ENCODE peak calls at places on chromosome 10, in five cellular contexts. One of them, this sample, is unnamed.

GRCh38 chr10:27743736-27744477 is 1.7 kb downstream of the MKX start:
- DNase-seq in uterus: no peak
- DNase-seq in A549: peak; percentile 11
- DNase-seq in NB4: no peak
- DNase-seq in right lobe of liver: peak; percentile 51
- DNase-seq in this sample: peak; percentile 23

GRCh38 chr10:94423627-94424026 is 21.3 kb downstream of the TBC1D12 start:
- DNase-seq in NB4: no peak
- DNase-seq in uterus: no peak
- DNase-seq in A549: no peak
- DNase-seq in right lobe of liver: no peak
- DNase-seq in this sample: no peak

GRCh38 chr10:66827353-66827752 is 98.5 kb upstream of the LRRTM3 start:
- DNase-seq in A549: no peak
- DNase-seq in right lobe of liver: no peak
- DNase-seq in uterus: no peak
- DNase-seq in NB4: no peak
- DNase-seq in this sample: no peak

GRCh38 chr10:123149568-123150228 is 1.8 kb downstream of the HMX2 start:
- DNase-seq in A549: no peak
- DNase-seq in uterus: no peak
- DNase-seq in NB4: no peak
- DNase-seq in right lobe of liver: no peak
- DNase-seq in this sample: no peak

GRCh38 chr10:128657508-128657907 is 531.3 kb upstream of the MKI67 start:
- DNase-seq in A549: no peak
- DNase-seq in right lobe of liver: no peak
- DNase-seq in NB4: no peak
- DNase-seq in uterus: no peak
- DNase-seq in this sample: no peak

GRCh38 chr10:132477398-132478340 is 59.9 kb upstream of the INPP5A start:
- DNase-seq in uterus: no peak
- DNase-seq in NB4: no peak
- DNase-seq in right lobe of liver: peak; percentile 45
- DNase-seq in A549: no peak
- DNase-seq in this sample: no peak

GRCh38 chr10:65571011-65571570 is 1354.7 kb upstream of the LRRTM3 start:
- DNase-seq in NB4: peak; percentile 65
- DNase-seq in uterus: no peak
- DNase-seq in A549: peak; percentile 31
- DNase-seq in right lobe of liver: no peak
- DNase-seq in this sample: no peak

GRCh38 chr10:98313598-98313997 is 45.6 kb upstream of the LOXL4 start:
- DNase-seq in A549: no peak
- DNase-seq in right lobe of liver: no peak
- DNase-seq in uterus: no peak
- DNase-seq in NB4: no peak
- DNase-seq in this sample: no peak

GRCh38 chr10:101567165-101568006 is 20.7 kb downstream of the POLL start:
- DNase-seq in uterus: peak; percentile 1
- DNase-seq in NB4: no peak
- DNase-seq in A549: no peak
- DNase-seq in right lobe of liver: no peak
- DNase-seq in this sample: no peak

GRCh38 chr10:111175786-111176185 is 99.0 kb downstream of the ADRA2A start:
- DNase-seq in NB4: no peak
- DNase-seq in uterus: no peak
- DNase-seq in right lobe of liver: no peak
- DNase-seq in A549: no peak
- DNase-seq in this sample: no peak

GRCh38 chr10:4918236-4918635 is 45.0 kb upstream of the AKR1C1 start:
- DNase-seq in uterus: no peak
- DNase-seq in NB4: no peak
- DNase-seq in right lobe of liver: no peak
- DNase-seq in A549: no peak
- DNase-seq in this sample: no peak

GRCh38 chr10:85098835-85099521 is 770.6 kb downstream of the CCSER2 start:
- DNase-seq in uterus: no peak
- DNase-seq in A549: no peak
- DNase-seq in right lobe of liver: no peak
- DNase-seq in NB4: no peak
- DNase-seq in this sample: no peak

GRCh38 chr10:53441804-53442203 is 669.2 kb upstream of the MBL2 start:
- DNase-seq in A549: no peak
- DNase-seq in uterus: no peak
- DNase-seq in NB4: no peak
- DNase-seq in right lobe of liver: no peak
- DNase-seq in this sample: no peak
- TF ChIP-seq POLR2A in A549: no peak
- TF ChIP-seq POLR2A in uterus: no peak
- TF ChIP-seq POLR2A in NB4: no peak
- TF ChIP-seq POLR2A in right lobe of liver: no peak
- TF ChIP-seq POLR2A in this sample: no peak

GRCh38 chr10:59037506-59037905 is 138.9 kb upstream of the PHYHIPL start:
- DNase-seq in NB4: no peak
- DNase-seq in A549: no peak
- DNase-seq in right lobe of liver: no peak
- DNase-seq in uterus: no peak
- DNase-seq in this sample: no peak
- H3K4me3 ChIP-seq in NB4: no peak overlapping the region
- H3K4me3 ChIP-seq in A549: no peak overlapping the region
- H3K4me3 ChIP-seq in right lobe of liver: no peak overlapping the region
- H3K4me3 ChIP-seq in uterus: no peak overlapping the region
- H3K4me3 ChIP-seq in this sample: no peak overlapping the region

GRCh38 chr10:3784510-3785250 is at the start of gene KLF6:
- DNase-seq in NB4: no peak
- DNase-seq in uterus: peak; percentile 69
- DNase-seq in right lobe of liver: no peak
- DNase-seq in A549: peak; percentile 35
- DNase-seq in this sample: peak; percentile 37

GRCh38 chr10:3785251-3785848 is 341 bp upstream of the KLF6 start:
- DNase-seq in A549: peak; percentile 97
- DNase-seq in uterus: peak; percentile 100
- DNase-seq in NB4: peak; percentile 93
- DNase-seq in right lobe of liver: peak; percentile 99
- DNase-seq in this sample: peak; percentile 98

GRCh38 chr10:3786295-3786981 is 1.4 kb upstream of the KLF6 start:
- DNase-seq in uterus: no peak
- DNase-seq in A549: peak; percentile 30
- DNase-seq in right lobe of liver: peak; percentile 86
- DNase-seq in NB4: no peak
- DNase-seq in this sample: peak; percentile 69

GRCh38 chr10:3787001-3787400 is 2.0 kb upstream of the KLF6 start:
- DNase-seq in NB4: no peak
- DNase-seq in A549: no peak
- DNase-seq in right lobe of liver: no peak
- DNase-seq in uterus: no peak
- DNase-seq in this sample: no peak

GRCh38 chr10:3785849-3786290 is 861 bp upstream of the KLF6 start:
- DNase-seq in uterus: peak; percentile 59
- DNase-seq in A549: peak; percentile 64
- DNase-seq in right lobe of liver: peak; percentile 78
- DNase-seq in NB4: no peak
- DNase-seq in this sample: no peak
- TF ChIP-seq POLR2A in uterus: no peak
- TF ChIP-seq POLR2A in A549: no peak
- TF ChIP-seq POLR2A in right lobe of liver: no peak
- TF ChIP-seq POLR2A in NB4: no peak
- TF ChIP-seq POLR2A in this sample: no peak

DNA sequence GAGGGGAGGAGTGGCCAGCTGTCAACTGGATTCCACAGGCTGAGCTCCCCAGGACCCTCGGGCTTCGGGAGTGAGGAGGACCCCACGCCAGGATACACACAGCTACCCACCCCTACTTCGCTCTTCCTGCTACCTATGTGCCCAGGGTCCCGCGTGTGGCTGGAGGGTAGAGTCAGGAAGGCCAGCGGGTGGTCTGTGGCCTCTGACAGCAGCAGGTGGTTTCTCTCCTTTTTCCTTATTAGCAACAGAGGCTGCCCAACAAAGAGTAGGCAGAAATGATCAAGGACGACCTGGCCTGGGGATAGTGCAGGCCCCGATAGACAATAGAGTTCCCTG is 1.1 kb upstream of the KCNMA1 start:
- DNase-seq in right lobe of liver: no peak
- DNase-seq in A549: no peak
- DNase-seq in uterus: no peak
- DNase-seq in NB4: no peak
- DNase-seq in this sample: no peak
- H3K4me3 ChIP-seq in right lobe of liver: peak overlapping the region; percentile 73
- H3K4me3 ChIP-seq in A549: peak overlapping the region; percentile 90
- H3K4me3 ChIP-seq in uterus: peak overlapping the region; percentile 55
- H3K4me3 ChIP-seq in NB4: no peak overlapping the region
- H3K4me3 ChIP-seq in this sample: no peak overlapping the region

DNA sequence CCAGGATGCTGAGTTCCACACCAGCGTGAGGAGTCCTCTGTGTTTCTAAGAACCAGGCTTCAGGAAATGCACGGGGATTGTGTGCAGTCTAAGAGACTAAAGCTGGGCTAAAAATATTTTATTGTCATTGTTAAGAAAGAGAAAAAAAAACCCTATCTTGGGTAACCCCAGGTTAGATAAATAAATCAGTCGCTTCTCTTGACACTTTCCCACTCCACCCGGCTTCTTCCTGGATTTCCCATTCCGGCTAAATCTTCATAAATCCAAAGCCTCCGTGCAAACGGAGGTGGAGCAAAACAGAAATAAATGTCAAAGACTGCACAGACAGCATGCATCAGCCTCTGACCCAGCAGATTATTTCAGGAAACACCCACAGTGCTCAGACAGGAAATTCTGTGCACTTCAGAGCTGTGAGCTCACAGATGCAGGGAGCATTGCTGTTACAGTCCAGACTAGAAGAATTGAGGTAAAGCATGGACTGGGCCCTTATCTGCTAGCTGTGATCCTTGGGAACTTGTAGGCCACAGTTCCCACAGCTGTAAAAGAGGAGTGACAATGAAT is 44.8 kb upstream of the GRID1 start:
- DNase-seq in NB4: peak; percentile 86
- DNase-seq in uterus: peak; percentile 28
- DNase-seq in right lobe of liver: no peak
- DNase-seq in A549: peak; percentile 48
- DNase-seq in this sample: no peak
- TF ChIP-seq POLR2A in NB4: no peak
- TF ChIP-seq POLR2A in uterus: no peak
- TF ChIP-seq POLR2A in right lobe of liver: no peak
- TF ChIP-seq POLR2A in A549: no peak
- TF ChIP-seq POLR2A in this sample: no peak

GRCh38 chr10:100528123-100528884 is 1.4 kb downstream of the NDUFB8 start:
- DNase-seq in NB4: no peak
- DNase-seq in right lobe of liver: no peak
- DNase-seq in A549: no peak
- DNase-seq in uterus: no peak
- DNase-seq in this sample: no peak
- H3K4me3 ChIP-seq in NB4: peak overlapping the region; percentile 91
- H3K4me3 ChIP-seq in right lobe of liver: peak overlapping the region; percentile 96
- H3K4me3 ChIP-seq in A549: peak overlapping the region; percentile 80
- H3K4me3 ChIP-seq in uterus: peak overlapping the region; percentile 96
- H3K4me3 ChIP-seq in this sample: peak overlapping the region; percentile 81

GRCh38 chr10:35059486-35059885 is 30.7 kb downstream of the CUL2 start:
- DNase-seq in NB4: no peak
- DNase-seq in uterus: no peak
- DNase-seq in A549: no peak
- DNase-seq in right lobe of liver: no peak
- DNase-seq in this sample: no peak

GRCh38 chr10:35058686-35059085 is 31.5 kb downstream of the CUL2 start:
- DNase-seq in right lobe of liver: no peak
- DNase-seq in A549: no peak
- DNase-seq in NB4: no peak
- DNase-seq in uterus: no peak
- DNase-seq in this sample: no peak

GRCh38 chr10:35056133-35056532 is 34.0 kb downstream of the CUL2 start:
- DNase-seq in uterus: no peak
- DNase-seq in NB4: no peak
- DNase-seq in A549: no peak
- DNase-seq in right lobe of liver: no peak
- DNase-seq in this sample: no peak

GRCh38 chr10:35058134-35058533 is 32.0 kb downstream of the CUL2 start:
- DNase-seq in uterus: no peak
- DNase-seq in A549: peak; percentile 57
- DNase-seq in right lobe of liver: no peak
- DNase-seq in NB4: peak; percentile 71
- DNase-seq in this sample: no peak

GRCh38 chr10:35056686-35057085 is 33.5 kb downstream of the CUL2 start:
- DNase-seq in A549: no peak
- DNase-seq in right lobe of liver: no peak
- DNase-seq in uterus: no peak
- DNase-seq in NB4: no peak
- DNase-seq in this sample: no peak
- TF ChIP-seq POLR2A in A549: no peak
- TF ChIP-seq POLR2A in right lobe of liver: no peak
- TF ChIP-seq POLR2A in uterus: no peak
- TF ChIP-seq POLR2A in NB4: no peak
- TF ChIP-seq POLR2A in this sample: no peak

DNA sequence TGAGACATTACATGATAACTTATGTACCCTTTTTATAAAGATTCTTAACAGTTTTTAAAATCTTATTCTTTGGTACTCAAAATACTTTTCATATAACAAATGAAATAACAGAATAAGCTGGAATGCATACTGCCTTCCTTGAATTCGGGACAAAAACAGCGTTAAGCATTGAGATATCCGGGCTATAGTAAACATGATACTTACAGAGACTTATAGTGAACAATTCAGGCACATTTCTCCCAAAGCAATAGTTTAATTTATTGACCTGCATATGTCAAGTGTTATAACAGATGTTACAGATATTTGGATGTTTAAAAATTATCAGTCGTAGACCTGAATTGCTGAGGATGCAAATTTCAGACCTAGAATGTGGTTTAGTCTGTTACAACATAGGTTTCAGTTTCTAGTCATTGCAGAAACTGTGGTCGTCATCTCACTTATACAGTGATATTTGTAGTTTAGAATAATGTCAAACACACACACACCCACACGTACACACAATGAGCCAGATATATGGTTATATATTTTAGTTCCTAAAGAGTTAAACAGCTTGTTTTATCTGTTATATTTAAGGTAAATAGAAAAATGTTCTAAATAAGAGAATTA is 85.1 kb downstream of the VTI1A start:
- DNase-seq in uterus: no peak
- DNase-seq in right lobe of liver: no peak
- DNase-seq in NB4: peak; percentile 36
- DNase-seq in A549: no peak
- DNase-seq in this sample: no peak
- H3K4me3 ChIP-seq in uterus: no peak overlapping the region
- H3K4me3 ChIP-seq in right lobe of liver: no peak overlapping the region
- H3K4me3 ChIP-seq in NB4: no peak overlapping the region
- H3K4me3 ChIP-seq in A549: no peak overlapping the region
- H3K4me3 ChIP-seq in this sample: no peak overlapping the region